ENCODE peak calls at places on chromosomes 2 and 18, in seven cellular contexts. H, A, Y, B, S, I and P are unnamed samples.

GRCh38 chr2:110126086-110126773 is 10.6 kb upstream of the MALL start:
- DNase-seq in S (no peak), I (no peak), Y (no peak), A (no peak), H (peak; percentile 24), B (no peak), P (no peak)

GRCh38 chr2:236346366-236346765 is 82.2 kb upstream of the ASB18 start:
- DNase-seq in I (no peak), H (no peak), Y (no peak), S (peak; percentile 30), A (peak; percentile 5), B (no peak), P (no peak)

GRCh38 chr2:37454851-37455762 is 110.7 kb downstream of the QPCT start:
- DNase-seq in Y (no peak), H (no peak), S (no peak), B (peak; percentile 8), A (no peak), I (no peak), P (no peak)

GRCh38 chr2:74511104-74511989 is 2.9 kb upstream of the TLX2 start:
- DNase-seq in Y (no peak), I (no peak), S (no peak), A (no peak), H (peak; percentile 37), B (no peak), P (no peak)

GRCh38 chr2:37925063-37925897 is at the start of gene RMDN2:
- DNase-seq in I (peak; percentile 97), A (peak; percentile 96), H (peak; percentile 90), Y (peak; percentile 94), S (peak; percentile 94), B (peak; percentile 98), P (peak; percentile 88)

GRCh38 chr2:70440621-70441020 is 113.0 kb downstream of the TGFA start:
- DNase-seq in B (no peak), Y (no peak), H (no peak), I (no peak), A (peak; percentile 8), S (peak; percentile 8), P (no peak)

GRCh38 chr2:180559038-180559437 is 421.4 kb upstream of the UBE2E3 start:
- DNase-seq in A (no peak), S (no peak), Y (no peak), B (no peak), H (no peak), I (no peak), P (no peak)

GRCh38 chr2:15808980-15809379 is 131.4 kb upstream of the MYCN start:
- DNase-seq in H (no peak), I (no peak), S (no peak), B (peak; percentile 87), Y (no peak), A (peak; percentile 49), P (no peak)

GRCh38 chr18:6837904-6838303 is 108.4 kb downstream of the ARHGAP28 start:
- DNase-seq in H (no peak), S (no peak), B (no peak), A (no peak), Y (peak; percentile 12), I (no peak), P (no peak)

GRCh38 chr2:238239872-238240760 is at the start of gene HES6:
- DNase-seq in B (peak; percentile 97), Y (peak; percentile 91), A (peak; percentile 94), H (peak; percentile 82), I (peak; percentile 82), S (peak; percentile 91), P (peak; percentile 92)
- H3K18ac ChIP-seq in B (peak within 1 kb of the TSS; percentile 81), Y (peak within 1 kb of the TSS; percentile 68), A (peak within 1 kb of the TSS; percentile 28), H (no peak within 1 kb of the TSS), I (peak within 1 kb of the TSS; percentile 77), S (peak within 1 kb of the TSS; percentile 87), P (peak within 1 kb of the TSS; percentile 97)

GRCh38 chr18:46942646-46943045 is 25.2 kb downstream of the KATNAL2 start:
- DNase-seq in Y (no peak), B (no peak), A (no peak), I (no peak), S (no peak), H (no peak), P (no peak)
- H3K18ac ChIP-seq in Y (no peak overlapping the region), B (no peak overlapping the region), A (no peak overlapping the region), I (no peak overlapping the region), S (no peak overlapping the region), H (no peak overlapping the region), P (no peak overlapping the region)

GRCh38 chr2:240632291-240632670 is 7.0 kb downstream of the GPR35 start:
- DNase-seq in H (no peak), A (peak; percentile 9), I (no peak), Y (no peak), B (no peak), S (no peak), P (no peak)

GRCh38 chr2:240629419-240629967 is 4.2 kb downstream of the GPR35 start:
- DNase-seq in A (peak; percentile 15), H (no peak), I (no peak), Y (no peak), S (no peak), B (no peak), P (no peak)

GRCh38 chr2:240629968-240630770 is 4.9 kb downstream of the GPR35 start:
- DNase-seq in A (peak; percentile 20), B (no peak), S (no peak), I (no peak), H (no peak), Y (no peak), P (no peak)

GRCh38 chr2:240631561-240632290 is 6.4 kb downstream of the GPR35 start:
- DNase-seq in S (no peak), Y (no peak), A (no peak), B (no peak), H (no peak), I (no peak), P (no peak)

DNA sequence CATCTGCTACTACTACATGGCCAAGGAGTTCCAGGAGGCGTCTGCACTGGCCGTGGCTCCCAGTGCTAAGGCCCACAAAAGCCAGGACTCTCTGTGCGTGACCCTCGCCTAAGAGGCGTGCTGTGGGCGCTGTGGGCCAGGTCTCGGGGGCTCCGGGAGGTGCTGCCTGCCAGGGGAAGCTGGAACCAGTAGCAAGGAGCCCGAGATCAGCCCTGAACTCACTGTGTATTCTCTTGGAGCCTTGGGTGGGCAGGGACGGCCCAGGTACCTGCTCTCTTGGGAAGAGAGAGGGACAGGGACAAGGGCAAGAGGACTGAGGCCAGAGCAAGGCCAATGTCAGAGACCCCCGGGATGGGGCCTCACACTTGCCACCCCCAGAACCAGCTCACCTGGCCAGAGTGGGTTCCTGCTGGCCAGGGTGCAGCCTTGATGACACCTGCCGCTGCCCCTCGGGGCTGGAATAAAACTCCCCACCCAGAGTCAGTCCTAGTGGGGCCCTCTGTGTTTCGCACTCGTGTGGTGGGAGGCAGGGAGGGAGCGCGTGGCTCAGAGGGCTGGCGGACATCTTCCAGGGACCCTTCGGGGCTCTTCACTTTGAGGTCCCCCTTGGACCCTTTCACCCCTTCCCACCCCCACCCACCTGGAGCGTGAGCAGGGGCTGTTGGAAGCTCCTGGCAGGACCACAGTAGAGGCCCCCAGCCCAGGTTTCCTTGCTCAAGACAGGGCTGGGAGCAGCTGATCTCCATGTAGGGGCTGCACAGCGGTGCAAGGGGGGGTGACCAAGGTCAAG is 5.7 kb downstream of the GPR35 start:
- DNase-seq in B (no peak), I (no peak), S (no peak), A (no peak), H (no peak), Y (no peak), P (no peak)
- H3K18ac ChIP-seq in B (no peak overlapping the region), I (no peak overlapping the region), S (no peak overlapping the region), A (no peak overlapping the region), H (no peak overlapping the region), Y (no peak overlapping the region), P (no peak overlapping the region)

DNA sequence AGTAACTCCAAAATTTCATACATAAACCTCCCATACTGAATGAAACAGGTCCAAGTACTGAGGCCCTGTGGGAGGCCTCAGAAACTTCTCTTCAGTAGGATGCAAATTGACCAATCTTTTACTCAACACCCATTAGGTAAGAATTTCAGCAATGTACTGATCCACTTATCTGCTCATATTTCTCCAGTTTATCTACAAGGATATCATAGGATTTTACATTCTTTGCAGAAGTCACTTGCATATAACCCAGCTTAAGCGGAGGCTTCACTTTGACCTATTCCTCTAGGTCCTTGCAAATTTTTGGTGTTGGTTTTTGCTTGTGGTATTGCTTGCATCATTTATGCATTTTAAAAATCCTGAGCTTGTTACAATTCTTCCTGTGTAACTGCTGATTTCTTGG is 28.8 kb upstream of the SLC3A1 start:
- DNase-seq in I (peak; percentile 66), H (no peak), S (no peak), B (peak; percentile 77), Y (no peak), A (no peak), P (no peak)
- H3K18ac ChIP-seq in I (no peak overlapping the region), H (no peak overlapping the region), S (no peak overlapping the region), B (no peak overlapping the region), Y (no peak overlapping the region), A (no peak overlapping the region), P (no peak overlapping the region)

DNA sequence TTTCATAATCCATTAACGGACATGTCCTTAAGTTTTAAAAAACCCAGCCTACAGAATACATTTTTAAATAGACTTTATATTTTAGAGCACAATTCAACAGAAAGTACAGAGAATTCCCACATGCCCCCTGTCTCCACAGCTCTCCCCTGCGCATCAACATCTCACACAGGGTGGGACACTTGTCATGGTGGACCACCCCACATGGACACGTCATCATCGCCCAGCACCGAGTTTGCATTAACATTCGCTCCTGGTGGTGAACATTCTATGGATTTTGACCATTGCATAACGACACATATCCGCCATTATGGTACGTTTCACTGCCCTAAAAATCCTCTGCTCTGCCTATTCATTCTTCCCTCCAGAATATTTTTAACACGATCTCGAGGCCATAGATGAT is 1.1 kb upstream of the KCNF1 start:
- DNase-seq in B (no peak), H (no peak), I (no peak), S (no peak), A (peak; percentile 5), Y (no peak), P (no peak)
- H3K18ac ChIP-seq in B (no peak overlapping the region), H (no peak overlapping the region), I (no peak overlapping the region), S (no peak overlapping the region), A (no peak overlapping the region), Y (no peak overlapping the region), P (no peak overlapping the region)

DNA sequence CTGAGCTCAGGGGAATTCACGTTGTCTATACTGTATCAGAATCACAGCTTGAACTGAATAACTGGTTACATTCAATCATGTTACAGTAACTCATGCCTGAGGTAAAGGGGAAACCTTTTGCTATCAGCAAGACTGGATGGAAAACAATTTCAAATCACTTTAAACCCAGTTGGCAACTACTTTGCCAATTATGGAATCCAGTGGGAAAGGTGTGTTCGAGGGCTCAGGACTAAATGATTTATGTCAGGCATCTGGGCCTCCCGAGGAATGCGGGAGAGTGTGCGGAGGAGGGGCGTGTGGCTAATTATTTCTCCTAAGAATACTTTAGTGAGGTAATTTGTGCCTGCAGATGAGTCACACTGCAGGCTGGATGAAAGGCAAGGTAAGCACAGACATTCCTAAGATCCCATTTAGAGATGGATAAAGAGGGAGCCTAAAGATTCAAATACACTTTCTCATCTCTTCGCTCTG is 100.1 kb downstream of the HRH4 start:
- DNase-seq in B (peak; percentile 90), S (no peak), A (peak; percentile 56), I (peak; percentile 85), Y (no peak), H (no peak), P (no peak)
- H3K18ac ChIP-seq in B (no peak overlapping the region), S (no peak overlapping the region), A (no peak overlapping the region), I (no peak overlapping the region), Y (no peak overlapping the region), H (no peak overlapping the region), P (no peak overlapping the region)